ENCODE peak calls at places on chromosome 21, in eight cellular contexts. P is hepatocyte; H is stimulated activated CD4-positive, alpha-beta T cell treated with anti-CD3 and anti-CD28 coated beads, Interleukin-1b, Interleukin-23, amount 100 ng/mL, for 24 hours; O is NCI-H524; V is cortex of kidney; A is HTR-8/SVneo; J is aorta; L is NCI-H1417. Z is an unnamed sample.

GRCh38 chr21:42495765-42496119 is 282 bp downstream of the RSPH1 start:
- DNase-seq in H (no peak), P (peak), J (no peak), V (no peak), O (no peak), A (peak), L (peak), Z (no peak)

GRCh38 chr21:44085491-44086321 is 21.5 kb upstream of the PWP2 start:
- DNase-seq in A (no peak), P (no peak), O (no peak), J (no peak), L (no peak), V (no peak), H (no peak), Z (no peak)

GRCh38 chr21:45970674-45971486 is 10.7 kb upstream of the COL6A1 start:
- DNase-seq in V (no peak), A (peak), O (peak), H (peak), P (peak), L (peak), J (peak), Z (peak)

GRCh38 chr21:29798840-29799239 is 141.0 kb downstream of the GRIK1 start:
- DNase-seq in L (no peak), V (no peak), P (no peak), J (no peak), A (no peak), O (no peak), H (no peak), Z (no peak)

GRCh38 chr21:25578070-25578961 is 29.0 kb downstream of the MRPL39 start:
- DNase-seq in J (no peak), H (peak), O (no peak), V (no peak), P (no peak), A (no peak), L (no peak), Z (no peak)

GRCh38 chr21:31176080-31176551 is 137.8 kb upstream of the KRTAP19-8 start:
- DNase-seq in V (no peak), O (no peak), A (no peak), H (no peak), J (no peak), L (no peak), P (no peak), Z (no peak)

GRCh38 chr21:29155118-29155932 is 24.9 kb downstream of the MAP3K7CL start:
- DNase-seq in H (no peak), A (no peak), L (no peak), P (no peak), V (no peak), J (peak), O (no peak), Z (no peak)

GRCh38 chr21:37817242-37817641 is 99.0 kb downstream of the KCNJ6 start:
- DNase-seq in O (no peak), H (no peak), L (no peak), V (no peak), P (no peak), J (no peak), A (no peak), Z (no peak)

GRCh38 chr21:18550361-18550760 is 146.8 kb upstream of the TMPRSS15 start:
- DNase-seq in V (no peak), P (no peak), H (no peak), A (no peak), J (no peak), O (no peak), L (peak), Z (no peak)

GRCh38 chr21:17688912-17689874 is 76.5 kb upstream of the BTG3 start:
- DNase-seq in J (peak), L (peak), V (no peak), A (peak), P (peak), O (no peak), H (peak), Z (peak)

GRCh38 chr21:41269535-41269934 is 47.1 kb upstream of the FAM3B start:
- DNase-seq in J (no peak), P (no peak), O (no peak), V (no peak), H (no peak), L (peak), A (no peak), Z (no peak)

GRCh38 chr21:14991957-14992356 is 72.8 kb downstream of the NRIP1 start:
- DNase-seq in O (no peak), L (no peak), H (no peak), A (no peak), P (no peak), J (no peak), V (no peak), Z (no peak)

Z was measured in NCI-H1694.